ENCODE peak calls at places on chromosomes 4 and X, in seven cellular contexts. One of them, this sample, is unnamed.

GRCh38 chr4:30718021-30718888 is 1.9 kb upstream of the PCDH7 start:
- DNase-seq in sigmoid colon: peak; percentile 83
- DNase-seq in left lung: peak; percentile 69
- DNase-seq in CD8-positive, alpha-beta memory T cell: no peak
- DNase-seq in A549: peak; percentile 2
- DNase-seq in endothelial cell of umbilical vein: peak; percentile 76
- DNase-seq in IMR-90: peak; percentile 36
- DNase-seq in this sample: no peak

GRCh38 chr4:139988863-139989765 is 164.9 kb downstream of the MAML3 start:
- DNase-seq in sigmoid colon: peak; percentile 74
- DNase-seq in CD8-positive, alpha-beta memory T cell: no peak
- DNase-seq in A549: peak; percentile 70
- DNase-seq in endothelial cell of umbilical vein: peak; percentile 97
- DNase-seq in IMR-90: peak; percentile 97
- DNase-seq in left lung: no peak
- DNase-seq in this sample: peak; percentile 14

GRCh38 chr4:60463846-60464502 is 736.2 kb upstream of the ADGRL3 start:
- DNase-seq in A549: no peak
- DNase-seq in endothelial cell of umbilical vein: no peak
- DNase-seq in left lung: peak; percentile 17
- DNase-seq in sigmoid colon: no peak
- DNase-seq in CD8-positive, alpha-beta memory T cell: no peak
- DNase-seq in IMR-90: no peak
- DNase-seq in this sample: no peak

GRCh38 chr4:153488719-153489384 is 22.7 kb downstream of the TMEM131L start:
- DNase-seq in A549: no peak
- DNase-seq in endothelial cell of umbilical vein: no peak
- DNase-seq in IMR-90: no peak
- DNase-seq in sigmoid colon: no peak
- DNase-seq in CD8-positive, alpha-beta memory T cell: peak; percentile 31
- DNase-seq in left lung: peak; percentile 80
- DNase-seq in this sample: no peak

GRCh38 chr4:125390727-125391126 is 76.0 kb downstream of the FAT4 start:
- DNase-seq in CD8-positive, alpha-beta memory T cell: no peak
- DNase-seq in left lung: no peak
- DNase-seq in sigmoid colon: no peak
- DNase-seq in A549: no peak
- DNase-seq in IMR-90: no peak
- DNase-seq in endothelial cell of umbilical vein: no peak
- DNase-seq in this sample: no peak

GRCh38 chrX:132480581-132481203 is 8.1 kb downstream of the MBNL3 start:
- DNase-seq in A549: no peak
- DNase-seq in endothelial cell of umbilical vein: peak; percentile 80
- DNase-seq in sigmoid colon: no peak
- DNase-seq in IMR-90: peak; percentile 20
- DNase-seq in left lung: no peak
- DNase-seq in CD8-positive, alpha-beta memory T cell: peak; percentile 9
- DNase-seq in this sample: peak; percentile 75

GRCh38 chr4:17786567-17786966 is 5.1 kb upstream of the FAM184B start:
- DNase-seq in IMR-90: peak; percentile 19
- DNase-seq in endothelial cell of umbilical vein: no peak
- DNase-seq in sigmoid colon: no peak
- DNase-seq in left lung: no peak
- DNase-seq in A549: no peak
- DNase-seq in CD8-positive, alpha-beta memory T cell: no peak
- DNase-seq in this sample: no peak

GRCh38 chr4:6332669-6333050 is 63.0 kb downstream of the WFS1 start:
- DNase-seq in sigmoid colon: no peak
- DNase-seq in CD8-positive, alpha-beta memory T cell: no peak
- DNase-seq in endothelial cell of umbilical vein: no peak
- DNase-seq in left lung: no peak
- DNase-seq in A549: no peak
- DNase-seq in IMR-90: no peak
- DNase-seq in this sample: no peak

GRCh38 chr4:11313157-11313943 is 115.3 kb downstream of the HS3ST1 start:
- DNase-seq in endothelial cell of umbilical vein: no peak
- DNase-seq in sigmoid colon: no peak
- DNase-seq in A549: no peak
- DNase-seq in left lung: no peak
- DNase-seq in IMR-90: no peak
- DNase-seq in CD8-positive, alpha-beta memory T cell: no peak
- DNase-seq in this sample: no peak

GRCh38 chr4:173666-174314 is 49.5 kb downstream of the ZNF718 start:
- DNase-seq in IMR-90: no peak
- DNase-seq in sigmoid colon: no peak
- DNase-seq in endothelial cell of umbilical vein: no peak
- DNase-seq in left lung: no peak
- DNase-seq in CD8-positive, alpha-beta memory T cell: no peak
- DNase-seq in A549: no peak
- DNase-seq in this sample: no peak

GRCh38 chr4:97153042-97153441 is 990.2 kb downstream of the STPG2 start:
- DNase-seq in sigmoid colon: no peak
- DNase-seq in IMR-90: no peak
- DNase-seq in A549: no peak
- DNase-seq in CD8-positive, alpha-beta memory T cell: no peak
- DNase-seq in endothelial cell of umbilical vein: peak; percentile 36
- DNase-seq in left lung: no peak
- DNase-seq in this sample: peak; percentile 14

GRCh38 chrX:47200385-47201150 is 6.9 kb downstream of the UBA1 start:
- DNase-seq in A549: peak; percentile 48
- DNase-seq in IMR-90: peak; percentile 65
- DNase-seq in sigmoid colon: no peak
- DNase-seq in left lung: no peak
- DNase-seq in endothelial cell of umbilical vein: no peak
- DNase-seq in CD8-positive, alpha-beta memory T cell: no peak
- DNase-seq in this sample: peak; percentile 68

GRCh38 chr4:179941911-179942310 is 2301.3 kb upstream of the TENM3 start:
- DNase-seq in sigmoid colon: no peak
- DNase-seq in A549: no peak
- DNase-seq in CD8-positive, alpha-beta memory T cell: no peak
- DNase-seq in left lung: no peak
- DNase-seq in endothelial cell of umbilical vein: no peak
- DNase-seq in IMR-90: no peak
- DNase-seq in this sample: no peak

GRCh38 chr4:110041742-110042141 is 129.1 kb downstream of the EGF start:
- DNase-seq in A549: no peak
- DNase-seq in CD8-positive, alpha-beta memory T cell: no peak
- DNase-seq in endothelial cell of umbilical vein: no peak
- DNase-seq in IMR-90: no peak
- DNase-seq in left lung: no peak
- DNase-seq in sigmoid colon: no peak
- DNase-seq in this sample: peak; percentile 80

GRCh38 chr4:12421364-12421763 is 992.7 kb upstream of the HS3ST1 start:
- DNase-seq in IMR-90: no peak
- DNase-seq in endothelial cell of umbilical vein: no peak
- DNase-seq in CD8-positive, alpha-beta memory T cell: no peak
- DNase-seq in sigmoid colon: no peak
- DNase-seq in left lung: no peak
- DNase-seq in A549: no peak
- DNase-seq in this sample: no peak

GRCh38 chr4:158949094-158949493 is 153.8 kb upstream of the RAPGEF2 start:
- DNase-seq in CD8-positive, alpha-beta memory T cell: no peak
- DNase-seq in left lung: no peak
- DNase-seq in A549: no peak
- DNase-seq in endothelial cell of umbilical vein: peak; percentile 82
- DNase-seq in IMR-90: peak; percentile 58
- DNase-seq in sigmoid colon: no peak
- DNase-seq in this sample: peak; percentile 84

GRCh38 chr4:97121493-97121892 is 1021.8 kb downstream of the STPG2 start:
- DNase-seq in IMR-90: no peak
- DNase-seq in sigmoid colon: no peak
- DNase-seq in CD8-positive, alpha-beta memory T cell: no peak
- DNase-seq in endothelial cell of umbilical vein: no peak
- DNase-seq in left lung: no peak
- DNase-seq in A549: no peak
- DNase-seq in this sample: no peak

GRCh38 chr4:173227753-173228152 is 59.1 kb downstream of the GALNT7 start:
- DNase-seq in sigmoid colon: no peak
- DNase-seq in A549: no peak
- DNase-seq in IMR-90: no peak
- DNase-seq in CD8-positive, alpha-beta memory T cell: no peak
- DNase-seq in left lung: no peak
- DNase-seq in endothelial cell of umbilical vein: no peak
- DNase-seq in this sample: no peak

GRCh38 chrX:153944800-153945150 is 332 bp upstream of the RENBP start:
- DNase-seq in IMR-90: no peak
- DNase-seq in endothelial cell of umbilical vein: no peak
- DNase-seq in CD8-positive, alpha-beta memory T cell: no peak
- DNase-seq in A549: no peak
- DNase-seq in left lung: no peak
- DNase-seq in sigmoid colon: no peak
- DNase-seq in this sample: no peak

GRCh38 chrX:21770631-21771321 is 12.9 kb upstream of the SMPX start:
- DNase-seq in A549: no peak
- DNase-seq in IMR-90: no peak
- DNase-seq in endothelial cell of umbilical vein: no peak
- DNase-seq in sigmoid colon: no peak
- DNase-seq in CD8-positive, alpha-beta memory T cell: no peak
- DNase-seq in left lung: no peak
- DNase-seq in this sample: no peak

GRCh38 chr4:75251547-75251946 is 262.7 kb downstream of the RCHY1 start:
- DNase-seq in CD8-positive, alpha-beta memory T cell: no peak
- DNase-seq in endothelial cell of umbilical vein: no peak
- DNase-seq in A549: no peak
- DNase-seq in left lung: no peak
- DNase-seq in IMR-90: no peak
- DNase-seq in sigmoid colon: no peak
- DNase-seq in this sample: no peak

GRCh38 chr4:123785515-123785914 is 388.9 kb downstream of the SPRY1 start:
- DNase-seq in endothelial cell of umbilical vein: peak; percentile 10
- DNase-seq in left lung: no peak
- DNase-seq in A549: no peak
- DNase-seq in CD8-positive, alpha-beta memory T cell: no peak
- DNase-seq in sigmoid colon: peak; percentile 89
- DNase-seq in IMR-90: peak; percentile 96
- DNase-seq in this sample: no peak

DNA sequence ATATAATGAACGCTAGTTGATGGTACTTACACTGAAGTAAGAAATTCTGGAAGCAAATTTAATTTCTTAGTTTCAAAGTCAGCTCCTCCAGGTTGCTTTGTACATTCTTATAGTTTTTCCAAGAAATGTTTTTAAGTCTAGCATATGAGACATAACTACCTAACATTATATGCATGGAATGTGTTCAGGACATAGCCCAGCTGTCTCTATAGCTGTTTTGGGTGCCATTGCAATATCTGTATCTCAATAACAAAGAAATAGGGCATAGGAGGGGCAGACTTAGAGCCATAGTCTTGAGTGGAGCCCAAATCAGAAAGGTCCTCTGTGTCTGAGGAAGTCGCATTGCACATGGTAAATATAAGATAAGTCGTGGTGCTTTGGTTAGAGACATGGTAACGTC is 143.4 kb downstream of the CBR4 start:
- DNase-seq in CD8-positive, alpha-beta memory T cell: no peak
- DNase-seq in A549: no peak
- DNase-seq in left lung: no peak
- DNase-seq in sigmoid colon: no peak
- DNase-seq in endothelial cell of umbilical vein: no peak
- DNase-seq in IMR-90: no peak
- DNase-seq in this sample: no peak
- H3K27ac ChIP-seq in CD8-positive, alpha-beta memory T cell: no peak overlapping the region
- H3K27ac ChIP-seq in A549: no peak overlapping the region
- H3K27ac ChIP-seq in left lung: no peak overlapping the region
- H3K27ac ChIP-seq in sigmoid colon: peak overlapping the region; percentile 99
- H3K27ac ChIP-seq in endothelial cell of umbilical vein: no peak overlapping the region
- H3K27ac ChIP-seq in IMR-90: peak overlapping the region; percentile 85
- H3K27ac ChIP-seq in this sample: no peak overlapping the region

GRCh38 chr4:121381148-121381462 is 287 bp upstream of the QRFPR start:
- DNase-seq in A549: no peak
- DNase-seq in endothelial cell of umbilical vein: no peak
- DNase-seq in CD8-positive, alpha-beta memory T cell: no peak
- DNase-seq in left lung: no peak
- DNase-seq in IMR-90: no peak
- DNase-seq in sigmoid colon: no peak
- DNase-seq in this sample: no peak
- H3K4me3 ChIP-seq in A549: peak overlapping the region; percentile 42
- H3K4me3 ChIP-seq in endothelial cell of umbilical vein: no peak overlapping the region
- H3K4me3 ChIP-seq in CD8-positive, alpha-beta memory T cell: no peak overlapping the region
- H3K4me3 ChIP-seq in left lung: no peak overlapping the region
- H3K4me3 ChIP-seq in IMR-90: no peak overlapping the region
- H3K4me3 ChIP-seq in sigmoid colon: peak overlapping the region; percentile 35
- H3K4me3 ChIP-seq in this sample: no peak overlapping the region

DNA sequence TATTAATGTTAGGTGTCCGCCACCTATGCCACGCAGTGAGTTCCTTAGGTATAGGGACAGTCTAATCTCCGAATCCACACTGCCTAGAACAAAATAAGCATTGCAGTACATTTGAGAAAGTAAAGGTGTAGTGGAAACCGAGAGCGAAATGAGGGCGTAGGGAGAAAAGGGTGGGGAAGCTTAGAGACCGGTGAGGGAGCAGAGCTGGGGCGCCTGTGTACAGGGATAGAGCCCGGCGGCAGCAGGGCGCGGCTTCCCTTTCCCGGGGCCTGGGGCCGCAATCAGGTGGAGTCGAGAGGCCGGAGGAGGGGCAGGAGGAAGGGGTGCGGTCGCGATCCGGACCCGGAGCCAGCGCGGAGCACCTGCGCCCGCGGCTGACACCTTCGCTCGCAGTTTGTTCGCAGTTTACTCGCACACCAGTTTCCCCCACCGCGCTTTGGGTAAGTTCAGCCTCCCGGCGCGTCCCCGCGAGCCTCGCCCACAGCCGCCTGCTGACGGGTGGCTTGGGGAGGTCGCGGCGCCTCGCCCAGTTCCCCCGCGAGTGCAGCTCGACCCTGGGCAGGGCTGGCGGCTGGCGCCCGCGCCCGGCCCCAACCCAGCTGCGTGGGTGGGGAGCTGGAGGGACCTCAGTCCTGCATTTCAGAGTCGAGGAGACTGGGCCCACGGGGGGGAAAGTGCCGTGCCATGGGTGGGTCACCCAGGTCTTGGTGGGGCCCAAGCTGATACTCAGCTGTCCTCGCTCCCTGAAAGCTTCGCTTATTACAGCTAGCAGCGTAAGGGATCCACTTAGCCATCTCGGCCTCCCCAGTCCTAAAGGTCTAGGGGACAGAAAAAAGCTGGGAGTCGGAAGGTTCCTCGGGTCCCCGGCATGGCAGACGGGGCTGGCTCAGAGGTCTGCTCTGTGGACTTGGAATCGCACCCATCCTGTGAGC is at the start of gene ANXA3:
- DNase-seq in endothelial cell of umbilical vein: peak; percentile 39
- DNase-seq in A549: peak; percentile 57
- DNase-seq in left lung: peak; percentile 94
- DNase-seq in CD8-positive, alpha-beta memory T cell: no peak
- DNase-seq in sigmoid colon: no peak
- DNase-seq in IMR-90: no peak
- DNase-seq in this sample: peak; percentile 73
- H3K27ac ChIP-seq in endothelial cell of umbilical vein: peak within 1 kb of the TSS; percentile 98
- H3K27ac ChIP-seq in A549: peak within 1 kb of the TSS; percentile 94
- H3K27ac ChIP-seq in left lung: peak within 1 kb of the TSS; percentile 89
- H3K27ac ChIP-seq in CD8-positive, alpha-beta memory T cell: no peak within 1 kb of the TSS
- H3K27ac ChIP-seq in sigmoid colon: peak within 1 kb of the TSS; percentile 75
- H3K27ac ChIP-seq in IMR-90: no peak within 1 kb of the TSS
- H3K27ac ChIP-seq in this sample: no peak within 1 kb of the TSS

DNA sequence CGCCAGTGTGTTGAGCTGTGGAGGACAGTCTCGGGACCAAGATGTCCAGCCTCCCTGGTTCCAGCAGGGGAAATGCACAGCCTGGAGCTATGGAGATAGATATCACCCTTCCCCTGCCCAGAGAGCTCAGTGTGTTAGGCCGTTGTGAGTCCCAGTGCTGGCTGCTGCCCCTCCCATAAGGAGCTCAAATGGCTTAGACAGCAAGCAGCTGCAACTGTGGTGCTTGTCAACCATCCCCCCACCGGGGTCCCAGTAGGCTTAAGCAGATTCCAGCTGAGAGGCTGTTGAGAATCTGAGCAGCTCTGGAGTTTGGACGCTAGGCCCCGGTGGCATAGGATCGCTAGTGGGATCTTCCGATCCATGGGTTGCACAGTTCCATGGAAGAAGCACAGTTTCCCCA is 181.8 kb upstream of the POF1B start:
- DNase-seq in IMR-90: no peak
- DNase-seq in A549: no peak
- DNase-seq in CD8-positive, alpha-beta memory T cell: no peak
- DNase-seq in endothelial cell of umbilical vein: no peak
- DNase-seq in left lung: peak; percentile 5
- DNase-seq in sigmoid colon: no peak
- DNase-seq in this sample: no peak
- H3K4me3 ChIP-seq in IMR-90: no peak overlapping the region
- H3K4me3 ChIP-seq in A549: no peak overlapping the region
- H3K4me3 ChIP-seq in CD8-positive, alpha-beta memory T cell: no peak overlapping the region
- H3K4me3 ChIP-seq in endothelial cell of umbilical vein: no peak overlapping the region
- H3K4me3 ChIP-seq in left lung: no peak overlapping the region
- H3K4me3 ChIP-seq in sigmoid colon: no peak overlapping the region
- H3K4me3 ChIP-seq in this sample: no peak overlapping the region

This sample was measured in small intestine.